ENCODE peak calls at places on chromosomes 12 and 14, in nine cellular contexts. One of them, this sample, is unnamed.

GRCh38 chr12:43992856-43993255 is 157.0 kb downstream of the TMEM117 start:
- DNase-seq in upper lobe of right lung: no peak
- DNase-seq in fibroblast of lung: no peak
- DNase-seq in GM23338: no peak
- DNase-seq in breast epithelium: no peak
- DNase-seq in NT2/D1: no peak
- DNase-seq in fibroblast of mammary gland: no peak
- DNase-seq in A549: no peak
- DNase-seq in lung: no peak
- DNase-seq in this sample: no peak

GRCh38 chr12:129696952-129697351 is 206.9 kb downstream of the TMEM132D start:
- DNase-seq in fibroblast of lung: peak; percentile 74
- DNase-seq in lung: no peak
- DNase-seq in breast epithelium: no peak
- DNase-seq in NT2/D1: no peak
- DNase-seq in upper lobe of right lung: no peak
- DNase-seq in GM23338: no peak
- DNase-seq in fibroblast of mammary gland: no peak
- DNase-seq in A549: peak; percentile 9
- DNase-seq in this sample: no peak

GRCh38 chr12:95412826-95413311 is 61.1 kb upstream of the METAP2 start:
- DNase-seq in breast epithelium: no peak
- DNase-seq in lung: no peak
- DNase-seq in fibroblast of mammary gland: peak; percentile 97
- DNase-seq in A549: no peak
- DNase-seq in GM23338: no peak
- DNase-seq in fibroblast of lung: peak; percentile 85
- DNase-seq in upper lobe of right lung: no peak
- DNase-seq in NT2/D1: no peak
- DNase-seq in this sample: no peak

GRCh38 chr14:106790189-106791036 is 1264.0 kb downstream of the TMEM121 start:
- DNase-seq in A549: peak; percentile 57
- DNase-seq in upper lobe of right lung: peak; percentile 88
- DNase-seq in NT2/D1: peak; percentile 13
- DNase-seq in fibroblast of mammary gland: no peak
- DNase-seq in GM23338: peak; percentile 24
- DNase-seq in fibroblast of lung: no peak
- DNase-seq in lung: peak; percentile 74
- DNase-seq in breast epithelium: peak; percentile 22
- DNase-seq in this sample: no peak

GRCh38 chr12:121446760-121447159 is 46.8 kb downstream of the RNF34 start:
- DNase-seq in lung: no peak
- DNase-seq in breast epithelium: no peak
- DNase-seq in A549: no peak
- DNase-seq in GM23338: no peak
- DNase-seq in upper lobe of right lung: no peak
- DNase-seq in fibroblast of mammary gland: peak; percentile 35
- DNase-seq in NT2/D1: no peak
- DNase-seq in fibroblast of lung: no peak
- DNase-seq in this sample: no peak

GRCh38 chr14:21041676-21042433 is at the start of gene RNASE7:
- DNase-seq in A549: no peak
- DNase-seq in GM23338: no peak
- DNase-seq in lung: no peak
- DNase-seq in NT2/D1: no peak
- DNase-seq in upper lobe of right lung: no peak
- DNase-seq in breast epithelium: peak; percentile 78
- DNase-seq in fibroblast of mammary gland: peak; percentile 66
- DNase-seq in fibroblast of lung: peak; percentile 57
- DNase-seq in this sample: no peak

GRCh38 chr12:49924847-49925246 is 21.1 kb upstream of the FAIM2 start:
- DNase-seq in NT2/D1: no peak
- DNase-seq in A549: no peak
- DNase-seq in breast epithelium: no peak
- DNase-seq in fibroblast of lung: no peak
- DNase-seq in upper lobe of right lung: peak; percentile 52
- DNase-seq in lung: no peak
- DNase-seq in fibroblast of mammary gland: no peak
- DNase-seq in GM23338: no peak
- DNase-seq in this sample: no peak

GRCh38 chr12:97027482-97027881 is 120.4 kb downstream of the NEDD1 start:
- DNase-seq in breast epithelium: no peak
- DNase-seq in fibroblast of mammary gland: no peak
- DNase-seq in upper lobe of right lung: no peak
- DNase-seq in A549: no peak
- DNase-seq in fibroblast of lung: no peak
- DNase-seq in NT2/D1: no peak
- DNase-seq in GM23338: no peak
- DNase-seq in lung: no peak
- DNase-seq in this sample: no peak

GRCh38 chr14:74514471-74514932 is 20.9 kb downstream of the ISCA2 start:
- DNase-seq in fibroblast of lung: peak; percentile 95
- DNase-seq in fibroblast of mammary gland: peak; percentile 84
- DNase-seq in breast epithelium: peak; percentile 92
- DNase-seq in NT2/D1: no peak
- DNase-seq in upper lobe of right lung: peak; percentile 84
- DNase-seq in A549: no peak
- DNase-seq in GM23338: peak; percentile 37
- DNase-seq in lung: peak; percentile 51
- DNase-seq in this sample: no peak

GRCh38 chr12:1306096-1306495 is 288.3 kb downstream of the FBXL14 start:
- DNase-seq in A549: no peak
- DNase-seq in upper lobe of right lung: no peak
- DNase-seq in GM23338: no peak
- DNase-seq in breast epithelium: no peak
- DNase-seq in lung: no peak
- DNase-seq in NT2/D1: no peak
- DNase-seq in fibroblast of mammary gland: no peak
- DNase-seq in fibroblast of lung: no peak
- DNase-seq in this sample: no peak

GRCh38 chr14:77885363-77885762 is 85.5 kb downstream of the ADCK1 start:
- DNase-seq in A549: no peak
- DNase-seq in lung: no peak
- DNase-seq in fibroblast of mammary gland: no peak
- DNase-seq in NT2/D1: no peak
- DNase-seq in breast epithelium: no peak
- DNase-seq in fibroblast of lung: no peak
- DNase-seq in upper lobe of right lung: no peak
- DNase-seq in GM23338: no peak
- DNase-seq in this sample: no peak

DNA sequence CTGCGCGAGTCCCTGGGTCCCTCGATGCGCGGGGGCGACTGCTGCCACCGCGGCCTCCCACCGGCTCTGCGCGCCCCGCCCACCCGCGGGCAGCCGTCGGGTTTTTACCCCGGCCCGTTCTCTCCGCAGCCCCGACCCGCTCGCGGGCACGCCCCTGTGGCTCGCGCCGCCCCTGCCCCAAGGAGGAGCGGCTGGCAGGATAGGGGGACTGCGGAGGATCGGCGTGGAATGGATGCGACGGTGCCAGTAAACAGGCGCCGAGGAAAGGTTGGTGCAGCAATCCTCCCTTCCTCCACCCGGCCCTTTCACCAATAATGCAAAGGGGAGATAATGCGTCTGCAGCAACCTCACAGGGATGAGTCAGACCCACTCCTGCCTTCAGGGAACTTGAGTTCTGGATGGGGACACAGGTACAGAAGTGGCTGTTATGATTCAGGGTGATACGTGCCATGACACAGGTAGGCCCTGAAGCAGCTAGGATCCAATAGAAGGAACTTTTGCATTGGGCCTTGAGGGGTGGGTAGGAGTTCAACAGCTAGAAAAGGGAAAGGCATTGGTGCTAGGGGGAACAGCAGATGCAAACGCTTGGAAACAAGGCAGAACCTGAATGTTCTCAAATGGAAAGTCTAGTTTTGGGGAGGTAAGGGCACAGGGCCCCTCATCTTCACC is 554 bp upstream of the DEGS2 start:
- DNase-seq in breast epithelium: no peak
- DNase-seq in upper lobe of right lung: no peak
- DNase-seq in A549: no peak
- DNase-seq in NT2/D1: no peak
- DNase-seq in lung: no peak
- DNase-seq in GM23338: peak; percentile 76
- DNase-seq in fibroblast of mammary gland: no peak
- DNase-seq in fibroblast of lung: no peak
- DNase-seq in this sample: no peak
- H3K4me3 ChIP-seq in breast epithelium: no peak overlapping the region
- H3K4me3 ChIP-seq in upper lobe of right lung: peak overlapping the region; percentile 46
- H3K4me3 ChIP-seq in A549: peak overlapping the region; percentile 53
- H3K4me3 ChIP-seq in NT2/D1: peak overlapping the region; percentile 28
- H3K4me3 ChIP-seq in lung: peak overlapping the region; percentile 14
- H3K4me3 ChIP-seq in GM23338: peak overlapping the region; percentile 69
- H3K4me3 ChIP-seq in fibroblast of mammary gland: no peak overlapping the region
- H3K4me3 ChIP-seq in fibroblast of lung: no peak overlapping the region
- H3K4me3 ChIP-seq in this sample: peak overlapping the region; percentile 53

DNA sequence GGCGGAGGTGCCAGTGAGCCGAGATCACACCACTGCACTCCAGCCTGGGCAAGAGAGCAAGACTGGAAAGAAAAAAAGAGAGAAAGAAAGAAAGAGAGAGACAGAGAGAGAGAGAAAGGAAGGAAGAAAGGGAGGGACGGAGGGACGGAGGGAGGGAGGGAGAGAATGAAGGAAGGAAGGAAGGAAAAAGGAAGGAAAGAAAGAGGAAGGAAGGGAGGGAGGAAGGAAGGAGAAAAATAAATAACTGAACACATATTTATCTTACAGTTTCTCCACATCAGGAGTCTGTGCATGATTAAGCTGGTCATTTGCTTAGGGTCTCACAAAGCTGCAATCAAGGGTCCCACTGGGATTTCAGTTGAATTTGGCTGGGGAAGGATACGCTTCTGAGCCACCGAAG is 37.5 kb upstream of the ANKRD9 start:
- DNase-seq in breast epithelium: no peak
- DNase-seq in GM23338: no peak
- DNase-seq in A549: no peak
- DNase-seq in fibroblast of mammary gland: no peak
- DNase-seq in lung: no peak
- DNase-seq in NT2/D1: no peak
- DNase-seq in fibroblast of lung: no peak
- DNase-seq in upper lobe of right lung: no peak
- DNase-seq in this sample: no peak
- H3K4me3 ChIP-seq in breast epithelium: no peak overlapping the region
- H3K4me3 ChIP-seq in GM23338: no peak overlapping the region
- H3K4me3 ChIP-seq in A549: no peak overlapping the region
- H3K4me3 ChIP-seq in fibroblast of mammary gland: no peak overlapping the region
- H3K4me3 ChIP-seq in lung: no peak overlapping the region
- H3K4me3 ChIP-seq in NT2/D1: no peak overlapping the region
- H3K4me3 ChIP-seq in fibroblast of lung: no peak overlapping the region
- H3K4me3 ChIP-seq in upper lobe of right lung: no peak overlapping the region
- H3K4me3 ChIP-seq in this sample: no peak overlapping the region

GRCh38 chr14:65627315-65627714 is 214.8 kb downstream of the FUT8 start:
- DNase-seq in upper lobe of right lung: no peak
- DNase-seq in GM23338: no peak
- DNase-seq in fibroblast of mammary gland: no peak
- DNase-seq in NT2/D1: no peak
- DNase-seq in breast epithelium: no peak
- DNase-seq in lung: no peak
- DNase-seq in A549: no peak
- DNase-seq in fibroblast of lung: no peak
- DNase-seq in this sample: no peak

GRCh38 chr14:65622703-65623102 is 210.2 kb downstream of the FUT8 start:
- DNase-seq in breast epithelium: no peak
- DNase-seq in fibroblast of mammary gland: no peak
- DNase-seq in GM23338: peak; percentile 18
- DNase-seq in fibroblast of lung: no peak
- DNase-seq in upper lobe of right lung: no peak
- DNase-seq in A549: no peak
- DNase-seq in NT2/D1: no peak
- DNase-seq in lung: no peak
- DNase-seq in this sample: no peak

GRCh38 chr14:65620195-65620594 is 207.7 kb downstream of the FUT8 start:
- DNase-seq in fibroblast of mammary gland: peak; percentile 35
- DNase-seq in upper lobe of right lung: no peak
- DNase-seq in breast epithelium: no peak
- DNase-seq in NT2/D1: no peak
- DNase-seq in lung: no peak
- DNase-seq in A549: no peak
- DNase-seq in GM23338: no peak
- DNase-seq in fibroblast of lung: no peak
- DNase-seq in this sample: no peak

GRCh38 chr14:65618996-65619395 is 206.5 kb downstream of the FUT8 start:
- DNase-seq in A549: no peak
- DNase-seq in GM23338: no peak
- DNase-seq in fibroblast of lung: no peak
- DNase-seq in NT2/D1: no peak
- DNase-seq in fibroblast of mammary gland: no peak
- DNase-seq in lung: no peak
- DNase-seq in breast epithelium: no peak
- DNase-seq in upper lobe of right lung: no peak
- DNase-seq in this sample: no peak

GRCh38 chr14:65623759-65624158 is 211.2 kb downstream of the FUT8 start:
- DNase-seq in A549: no peak
- DNase-seq in breast epithelium: no peak
- DNase-seq in lung: no peak
- DNase-seq in NT2/D1: no peak
- DNase-seq in GM23338: no peak
- DNase-seq in fibroblast of mammary gland: no peak
- DNase-seq in upper lobe of right lung: no peak
- DNase-seq in fibroblast of lung: no peak
- DNase-seq in this sample: no peak
- H3K4me3 ChIP-seq in A549: no peak overlapping the region
- H3K4me3 ChIP-seq in breast epithelium: no peak overlapping the region
- H3K4me3 ChIP-seq in lung: no peak overlapping the region
- H3K4me3 ChIP-seq in NT2/D1: no peak overlapping the region
- H3K4me3 ChIP-seq in GM23338: no peak overlapping the region
- H3K4me3 ChIP-seq in fibroblast of mammary gland: no peak overlapping the region
- H3K4me3 ChIP-seq in upper lobe of right lung: no peak overlapping the region
- H3K4me3 ChIP-seq in fibroblast of lung: no peak overlapping the region
- H3K4me3 ChIP-seq in this sample: no peak overlapping the region

GRCh38 chr12:130835436-130835835 is 3.6 kb downstream of the STX2 start:
- DNase-seq in lung: no peak
- DNase-seq in breast epithelium: no peak
- DNase-seq in upper lobe of right lung: peak; percentile 13
- DNase-seq in NT2/D1: no peak
- DNase-seq in fibroblast of lung: no peak
- DNase-seq in fibroblast of mammary gland: no peak
- DNase-seq in GM23338: no peak
- DNase-seq in A549: no peak
- DNase-seq in this sample: no peak

GRCh38 chr12:130835011-130835410 is 4.0 kb downstream of the STX2 start:
- DNase-seq in fibroblast of mammary gland: no peak
- DNase-seq in fibroblast of lung: no peak
- DNase-seq in A549: no peak
- DNase-seq in GM23338: no peak
- DNase-seq in upper lobe of right lung: peak; percentile 66
- DNase-seq in NT2/D1: no peak
- DNase-seq in lung: no peak
- DNase-seq in breast epithelium: no peak
- DNase-seq in this sample: no peak

GRCh38 chr12:130838284-130838950 is 633 bp downstream of the STX2 start:
- DNase-seq in fibroblast of lung: peak; percentile 15
- DNase-seq in breast epithelium: no peak
- DNase-seq in fibroblast of mammary gland: no peak
- DNase-seq in upper lobe of right lung: no peak
- DNase-seq in A549: peak; percentile 37
- DNase-seq in GM23338: peak; percentile 65
- DNase-seq in lung: peak; percentile 36
- DNase-seq in NT2/D1: no peak
- DNase-seq in this sample: no peak

GRCh38 chr12:130838951-130839769 is at the start of gene STX2:
- DNase-seq in breast epithelium: peak; percentile 54
- DNase-seq in fibroblast of mammary gland: peak; percentile 75
- DNase-seq in upper lobe of right lung: peak; percentile 93
- DNase-seq in NT2/D1: peak; percentile 55
- DNase-seq in A549: peak; percentile 86
- DNase-seq in fibroblast of lung: peak; percentile 70
- DNase-seq in GM23338: peak; percentile 80
- DNase-seq in lung: peak; percentile 84
- DNase-seq in this sample: peak; percentile 80

GRCh38 chr12:130839770-130840355 is 813 bp upstream of the STX2 start:
- DNase-seq in upper lobe of right lung: no peak
- DNase-seq in fibroblast of mammary gland: no peak
- DNase-seq in breast epithelium: no peak
- DNase-seq in lung: no peak
- DNase-seq in NT2/D1: no peak
- DNase-seq in GM23338: no peak
- DNase-seq in A549: no peak
- DNase-seq in fibroblast of lung: no peak
- DNase-seq in this sample: no peak
- H3K4me3 ChIP-seq in upper lobe of right lung: peak overlapping the region; percentile 79
- H3K4me3 ChIP-seq in fibroblast of mammary gland: peak overlapping the region; percentile 45
- H3K4me3 ChIP-seq in breast epithelium: peak overlapping the region; percentile 73
- H3K4me3 ChIP-seq in lung: no peak overlapping the region
- H3K4me3 ChIP-seq in NT2/D1: no peak overlapping the region
- H3K4me3 ChIP-seq in GM23338: peak overlapping the region; percentile 52
- H3K4me3 ChIP-seq in A549: no peak overlapping the region
- H3K4me3 ChIP-seq in fibroblast of lung: peak overlapping the region; percentile 59
- H3K4me3 ChIP-seq in this sample: peak overlapping the region; percentile 50